ENCODE peak calls at places on chromosomes 3 and 15, in eight cellular contexts. Q, G, S, C, B, M, Y and U are unnamed samples.

GRCh38 chr3:8669019-8669418 is 24.4 kb upstream of the SSUH2 start:
- DNase-seq in Q (no peak), G (no peak), S (no peak), C (no peak), B (no peak), M (no peak), Y (no peak), U (no peak)

GRCh38 chr3:9019244-9019961 is 56.1 kb upstream of the RAD18 start:
- DNase-seq in Q (no peak), G (no peak), S (no peak), C (peak; percentile 33), B (no peak), M (no peak), Y (no peak), U (no peak)

GRCh38 chr3:174125267-174125844 is 727.8 kb downstream of the NLGN1 start:
- DNase-seq in Q (no peak), G (peak; percentile 1), S (no peak), C (peak; percentile 1), B (no peak), M (peak; percentile 61), Y (no peak), U (no peak)

GRCh38 chr15:64883097-64883581 is 28.6 kb upstream of the ANKDD1A start:
- DNase-seq in Q (no peak), G (peak; percentile 81), S (no peak), C (no peak), B (no peak), M (peak; percentile 43), Y (no peak), U (no peak)

GRCh38 chr3:121411554-121411953 is 134.2 kb downstream of the POLQ start:
- DNase-seq in Q (no peak), G (no peak), S (no peak), C (no peak), B (no peak), M (no peak), Y (no peak), U (no peak)

GRCh38 chr15:33013827-33014445 is 180.6 kb downstream of the FMN1 start:
- DNase-seq in Q (no peak), G (no peak), S (no peak), C (no peak), B (no peak), M (peak; percentile 9), Y (no peak), U (no peak)

GRCh38 chr15:70375006-70375409 is 277.3 kb upstream of the TLE3 start:
- DNase-seq in Q (no peak), G (no peak), S (peak; percentile 25), C (no peak), B (no peak), M (peak; percentile 22), Y (no peak), U (no peak)

GRCh38 chr3:67077656-67078055 is 79.5 kb downstream of the KBTBD8 start:
- DNase-seq in Q (no peak), G (no peak), S (no peak), C (no peak), B (no peak), M (no peak), Y (no peak), U (no peak)

GRCh38 chr15:85688703-85689102 is 106.0 kb downstream of the KLHL25 start:
- DNase-seq in Q (no peak), G (no peak), S (no peak), C (no peak), B (no peak), M (peak; percentile 68), Y (no peak), U (no peak)

DNA sequence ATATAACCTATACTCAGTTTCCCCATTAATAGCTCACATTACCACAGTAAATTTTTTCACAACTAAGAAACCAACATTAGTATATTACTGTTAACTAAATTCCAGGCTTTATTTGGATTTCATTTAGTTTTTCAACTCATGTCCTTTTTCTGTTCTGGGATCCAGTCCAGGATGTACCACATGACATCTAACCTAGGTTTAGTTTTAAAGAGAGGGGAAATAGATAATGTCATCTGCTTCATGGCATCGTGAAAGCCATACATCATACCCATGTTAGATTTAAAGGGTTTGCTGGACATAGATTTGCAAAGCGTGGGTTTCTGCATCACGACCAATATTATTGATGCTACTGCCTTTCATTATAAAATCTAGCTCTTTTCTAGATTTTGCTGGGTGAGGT is 33.2 kb upstream of the RPP14 start:
- DNase-seq in Q (no peak), G (no peak), S (no peak), C (no peak), B (no peak), M (no peak), Y (no peak), U (no peak)
- H3K27ac ChIP-seq in Q (no peak overlapping the region), G (no peak overlapping the region), S (no peak overlapping the region), C (no peak overlapping the region), B (no peak overlapping the region), M (no peak overlapping the region), Y (no peak overlapping the region), U (no peak overlapping the region)

DNA sequence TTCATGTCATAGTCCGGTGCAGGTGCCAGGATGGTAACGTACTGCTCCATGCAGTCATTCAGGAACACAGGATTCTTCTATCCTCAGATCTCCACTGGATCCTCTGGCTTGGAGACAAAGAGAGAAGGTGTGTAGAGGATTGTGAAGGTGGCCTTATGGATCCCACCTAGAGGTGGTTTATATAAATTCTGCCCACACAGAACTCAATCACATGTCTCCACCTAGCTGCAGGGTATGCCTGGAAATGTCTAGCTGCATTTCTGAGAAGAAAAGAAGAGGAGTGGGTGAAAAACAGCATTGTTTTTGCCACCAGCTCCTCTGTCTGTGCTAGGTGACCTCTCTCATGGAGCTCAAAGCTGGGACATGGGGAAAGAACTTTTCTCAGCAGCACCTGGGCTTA is 478.7 kb downstream of the PDCD6IP start:
- DNase-seq in Q (no peak), G (no peak), S (no peak), C (no peak), B (no peak), M (no peak), Y (no peak), U (no peak)
- TF ChIP-seq CTCF in Q (no peak), G (no peak), S (no peak), C (no peak), B (no peak), M (no peak), Y (no peak), U (no peak)

GRCh38 chr3:10717756-10718155 is 98.3 kb upstream of the SLC6A11 start:
- DNase-seq in Q (no peak), G (no peak), S (no peak), C (no peak), B (no peak), M (no peak), Y (no peak), U (no peak)

GRCh38 chr3:10725067-10725466 is 91.0 kb upstream of the SLC6A11 start:
- DNase-seq in Q (no peak), G (no peak), S (no peak), C (no peak), B (no peak), M (no peak), Y (no peak), U (no peak)

GRCh38 chr3:10722921-10723320 is 93.1 kb upstream of the SLC6A11 start:
- DNase-seq in Q (no peak), G (no peak), S (no peak), C (no peak), B (no peak), M (no peak), Y (no peak), U (no peak)

GRCh38 chr3:10723991-10724390 is 92.0 kb upstream of the SLC6A11 start:
- DNase-seq in Q (no peak), G (no peak), S (no peak), C (no peak), B (no peak), M (no peak), Y (no peak), U (no peak)

DNA sequence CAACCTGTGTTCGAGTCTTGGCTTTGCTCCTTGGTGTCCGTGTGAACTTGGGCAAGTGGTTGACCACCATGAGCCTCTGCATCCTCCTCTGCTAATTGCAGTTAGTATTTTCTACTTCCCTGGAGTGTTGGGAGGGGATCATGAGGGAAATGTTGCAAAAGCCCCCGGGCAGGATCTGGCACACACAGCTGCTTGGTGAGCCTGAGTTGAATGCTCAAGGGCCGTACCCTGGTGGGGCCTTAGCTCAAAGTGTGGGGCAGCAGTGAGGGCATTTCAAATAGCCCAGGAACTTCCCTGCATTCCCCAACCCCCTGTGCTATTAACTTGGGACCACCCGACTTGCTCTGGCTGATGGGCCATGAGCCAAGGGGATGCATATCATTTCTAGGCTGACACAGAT is 94.9 kb upstream of the SLC6A11 start:
- DNase-seq in Q (no peak), G (no peak), S (no peak), C (no peak), B (no peak), M (no peak), Y (no peak), U (no peak)
- H3K27ac ChIP-seq in Q (no peak overlapping the region), G (no peak overlapping the region), S (no peak overlapping the region), C (no peak overlapping the region), B (no peak overlapping the region), M (no peak overlapping the region), Y (no peak overlapping the region), U (no peak overlapping the region)

GRCh38 chr3:99891610-99892285 is 74.1 kb downstream of the CMSS1 start:
- DNase-seq in Q (no peak), G (no peak), S (no peak), C (no peak), B (no peak), M (no peak), Y (no peak), U (no peak)
- TF ChIP-seq CTCF in Q (no peak), G (no peak), S (no peak), C (no peak), B (no peak), M (no peak), Y (no peak), U (no peak)

DNA sequence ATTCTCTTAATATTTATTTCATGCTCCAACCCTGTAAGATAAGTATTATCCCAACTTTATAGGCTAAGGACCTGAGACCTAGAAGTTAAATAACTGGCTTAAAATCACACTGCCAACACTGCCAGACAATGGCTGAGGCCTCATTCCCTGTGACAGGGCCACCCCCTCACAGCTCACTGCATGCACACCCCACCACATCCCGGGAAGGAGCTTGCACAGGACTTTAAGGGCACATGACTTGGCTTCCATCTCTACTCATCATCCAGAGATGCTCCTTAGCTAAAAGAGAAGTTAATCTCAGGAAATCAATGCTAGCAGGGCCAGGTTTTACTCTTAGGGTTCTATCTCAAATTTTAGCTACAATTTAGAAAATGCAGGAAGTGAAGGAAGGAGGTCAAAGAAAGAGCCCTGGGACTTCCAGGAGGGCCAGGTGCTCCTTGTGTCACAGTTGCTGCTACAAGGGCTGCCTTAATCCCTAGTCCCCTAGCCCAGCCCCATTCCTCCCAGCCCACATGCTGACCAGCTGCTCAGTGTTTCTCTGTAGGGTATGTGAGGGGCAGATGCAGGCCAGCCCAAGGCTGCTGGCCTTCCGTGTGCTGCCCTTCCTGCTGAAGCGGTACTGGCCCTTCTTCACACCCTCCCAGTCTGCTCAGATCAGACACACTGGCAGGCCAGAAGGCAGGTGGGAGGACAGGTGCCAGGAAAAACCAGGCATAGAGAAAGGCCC is 53.5 kb downstream of the WWTR1 start:
- DNase-seq in Q (no peak), G (no peak), S (no peak), C (no peak), B (no peak), M (no peak), Y (no peak), U (no peak)
- H3K27ac ChIP-seq in Q (peak overlapping the region; percentile 36), G (no peak overlapping the region), S (peak overlapping the region; percentile 10), C (no peak overlapping the region), B (no peak overlapping the region), M (peak overlapping the region; percentile 69), Y (no peak overlapping the region), U (peak overlapping the region; percentile 21)

GRCh38 chr3:107794664-107795443 is 272.1 kb downstream of the BBX start:
- DNase-seq in Q (no peak), G (no peak), S (no peak), C (no peak), B (no peak), M (peak; percentile 19), Y (no peak), U (no peak)
- TF ChIP-seq CTCF in Q (no peak), G (no peak), S (peak; percentile 47), C (peak; percentile 8), B (peak; percentile 22), M (peak; percentile 40), Y (no peak), U (peak; percentile 50)